ENCODE peak calls at places on chromosomes 16 and 17, in eight cellular contexts. One of them, this sample, is unnamed.

GRCh38 chr16:1206326-1206725 is 18.7 kb downstream of the TPSG1 start:
- DNase-seq in K562: no peak
- DNase-seq in stomach: no peak
- DNase-seq in tibial nerve: no peak
- DNase-seq in GM12878: no peak
- DNase-seq in A549: no peak
- DNase-seq in transverse colon: no peak
- DNase-seq in HepG2: peak
- DNase-seq in this sample: no peak

GRCh38 chr16:85338638-85338982 is 226.3 kb upstream of the CIBAR2 start:
- DNase-seq in transverse colon: no peak
- DNase-seq in tibial nerve: no peak
- DNase-seq in HepG2: no peak
- DNase-seq in stomach: no peak
- DNase-seq in K562: no peak
- DNase-seq in A549: no peak
- DNase-seq in GM12878: no peak
- DNase-seq in this sample: no peak

GRCh38 chr17:1577657-1578428 is 15.3 kb upstream of the PITPNA start:
- DNase-seq in tibial nerve: no peak
- DNase-seq in transverse colon: no peak
- DNase-seq in A549: no peak
- DNase-seq in HepG2: no peak
- DNase-seq in GM12878: no peak
- DNase-seq in K562: no peak
- DNase-seq in stomach: no peak
- DNase-seq in this sample: no peak

GRCh38 chr16:58137581-58137980 is 8.4 kb upstream of the CFAP20 start:
- DNase-seq in transverse colon: no peak
- DNase-seq in HepG2: no peak
- DNase-seq in stomach: no peak
- DNase-seq in tibial nerve: no peak
- DNase-seq in GM12878: no peak
- DNase-seq in K562: no peak
- DNase-seq in A549: no peak
- DNase-seq in this sample: no peak

GRCh38 chr16:79328327-79329162 is 272.0 kb downstream of the MAF start:
- DNase-seq in transverse colon: no peak
- DNase-seq in stomach: no peak
- DNase-seq in tibial nerve: no peak
- DNase-seq in GM12878: no peak
- DNase-seq in A549: no peak
- DNase-seq in K562: no peak
- DNase-seq in HepG2: no peak
- DNase-seq in this sample: no peak

GRCh38 chr17:75753514-75754377 is 11.2 kb downstream of the GALK1 start:
- DNase-seq in GM12878: no peak
- DNase-seq in tibial nerve: no peak
- DNase-seq in HepG2: peak
- DNase-seq in A549: no peak
- DNase-seq in stomach: peak
- DNase-seq in transverse colon: peak
- DNase-seq in K562: peak
- DNase-seq in this sample: peak

GRCh38 chr17:77140878-77141767 is at the start of gene SEC14L1:
- DNase-seq in A549: no peak
- DNase-seq in K562: no peak
- DNase-seq in HepG2: peak
- DNase-seq in transverse colon: peak
- DNase-seq in stomach: peak
- DNase-seq in tibial nerve: peak
- DNase-seq in GM12878: no peak
- DNase-seq in this sample: peak

GRCh38 chr17:3990391-3991127 is 26.3 kb upstream of the ATP2A3 start:
- DNase-seq in K562: no peak
- DNase-seq in HepG2: no peak
- DNase-seq in tibial nerve: no peak
- DNase-seq in A549: no peak
- DNase-seq in GM12878: no peak
- DNase-seq in transverse colon: peak
- DNase-seq in stomach: no peak
- DNase-seq in this sample: no peak

GRCh38 chr17:69412336-69412735 is 2.2 kb upstream of the MAP2K6 start:
- DNase-seq in stomach: no peak
- DNase-seq in GM12878: no peak
- DNase-seq in K562: no peak
- DNase-seq in tibial nerve: no peak
- DNase-seq in A549: no peak
- DNase-seq in transverse colon: no peak
- DNase-seq in HepG2: no peak
- DNase-seq in this sample: no peak
- H3K27ac ChIP-seq in stomach: no peak
- H3K27ac ChIP-seq in GM12878: no peak
- H3K27ac ChIP-seq in K562: no peak
- H3K27ac ChIP-seq in tibial nerve: no peak
- H3K27ac ChIP-seq in A549: peak
- H3K27ac ChIP-seq in transverse colon: no peak
- H3K27ac ChIP-seq in HepG2: no peak
- H3K27ac ChIP-seq in this sample: no peak

DNA sequence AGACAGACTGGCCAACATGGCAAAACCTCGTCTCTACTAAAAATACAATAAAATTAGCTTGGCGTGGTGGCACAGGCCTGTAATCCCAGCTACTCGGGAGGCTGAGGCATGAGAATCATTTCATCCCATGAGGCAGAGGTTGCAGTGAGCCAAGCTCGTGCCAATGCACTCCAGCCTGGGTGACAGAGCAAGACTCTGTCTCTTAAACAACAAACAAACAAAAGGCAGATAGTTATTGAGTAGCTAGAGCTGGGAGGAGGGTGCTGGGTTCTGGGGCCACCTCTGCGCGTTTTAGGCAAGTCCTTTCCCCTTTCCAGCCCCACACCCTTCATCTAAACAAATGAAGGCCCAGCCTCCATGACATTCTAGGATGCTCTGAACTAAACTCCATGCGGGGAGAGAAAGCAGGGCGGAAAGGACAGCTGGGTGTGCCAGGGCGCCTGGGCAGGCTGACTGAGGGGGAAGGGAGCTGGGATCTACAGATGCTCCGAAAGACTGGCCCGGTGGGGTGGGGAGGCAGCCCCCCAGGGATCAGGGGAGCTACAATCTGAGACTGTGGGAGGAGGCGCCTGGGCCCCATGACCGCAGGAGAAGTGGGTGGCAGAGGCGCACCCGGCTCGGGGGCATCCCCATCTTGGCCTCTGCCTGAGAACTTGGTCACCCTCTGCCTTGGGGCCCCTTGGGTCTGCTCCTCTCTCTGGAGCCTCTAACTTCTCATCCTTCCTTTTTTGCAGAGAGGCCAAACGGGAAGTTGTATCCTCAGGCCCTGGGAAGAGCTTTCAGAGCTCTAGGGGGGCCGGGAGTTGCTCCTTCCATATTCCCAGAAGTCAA is 904 bp downstream of the ITGAL start:
- DNase-seq in transverse colon: peak
- DNase-seq in HepG2: no peak
- DNase-seq in GM12878: no peak
- DNase-seq in tibial nerve: no peak
- DNase-seq in K562: no peak
- DNase-seq in stomach: no peak
- DNase-seq in A549: no peak
- DNase-seq in this sample: no peak
- TF ChIP-seq EP300 in transverse colon: no peak
- TF ChIP-seq EP300 in HepG2: no peak
- TF ChIP-seq EP300 in GM12878: peak
- TF ChIP-seq EP300 in tibial nerve: no peak
- TF ChIP-seq EP300 in K562: no peak
- TF ChIP-seq EP300 in stomach: no peak
- TF ChIP-seq EP300 in A549: no peak
- TF ChIP-seq EP300 in this sample: no peak

DNA sequence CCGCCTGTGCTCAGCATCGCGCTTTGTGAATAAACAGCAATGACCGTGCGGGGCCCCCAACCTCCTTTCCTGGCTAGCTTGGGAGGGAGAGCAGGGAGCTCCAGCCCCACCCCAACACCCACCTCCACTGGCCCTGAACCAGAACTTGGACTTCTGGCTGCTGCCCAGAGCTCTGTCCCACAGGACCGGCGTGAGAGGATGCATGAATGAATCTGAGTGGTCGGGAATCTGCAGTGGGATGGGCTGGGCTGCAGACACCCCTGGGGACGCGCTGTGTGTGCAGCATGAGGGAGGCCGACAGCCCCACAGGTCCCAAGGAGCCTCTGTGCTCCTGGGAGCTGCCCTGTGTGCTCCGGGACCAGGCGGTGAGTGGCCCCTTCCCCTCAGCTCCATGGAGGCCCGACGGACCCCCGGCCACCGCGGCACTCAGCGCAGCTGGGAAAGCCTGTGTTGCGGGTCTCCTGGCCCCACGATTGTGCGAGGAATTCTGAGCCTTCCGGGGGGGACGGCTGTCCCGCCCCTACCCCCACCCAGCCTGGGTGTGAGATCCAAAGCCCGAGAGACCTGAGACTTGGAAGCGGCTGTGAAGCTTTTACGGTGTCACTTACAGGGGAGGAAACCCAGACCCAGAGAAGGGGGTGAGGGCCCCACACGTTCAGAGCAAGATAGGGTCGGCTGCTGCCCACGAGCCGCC is 5.5 kb downstream of the PIEZO1 start:
- DNase-seq in stomach: no peak
- DNase-seq in GM12878: no peak
- DNase-seq in HepG2: no peak
- DNase-seq in tibial nerve: no peak
- DNase-seq in K562: peak
- DNase-seq in A549: no peak
- DNase-seq in transverse colon: no peak
- DNase-seq in this sample: peak
- H3K27ac ChIP-seq in stomach: peak
- H3K27ac ChIP-seq in GM12878: no peak
- H3K27ac ChIP-seq in HepG2: peak
- H3K27ac ChIP-seq in tibial nerve: peak
- H3K27ac ChIP-seq in K562: peak
- H3K27ac ChIP-seq in A549: peak
- H3K27ac ChIP-seq in transverse colon: peak
- H3K27ac ChIP-seq in this sample: no peak

DNA sequence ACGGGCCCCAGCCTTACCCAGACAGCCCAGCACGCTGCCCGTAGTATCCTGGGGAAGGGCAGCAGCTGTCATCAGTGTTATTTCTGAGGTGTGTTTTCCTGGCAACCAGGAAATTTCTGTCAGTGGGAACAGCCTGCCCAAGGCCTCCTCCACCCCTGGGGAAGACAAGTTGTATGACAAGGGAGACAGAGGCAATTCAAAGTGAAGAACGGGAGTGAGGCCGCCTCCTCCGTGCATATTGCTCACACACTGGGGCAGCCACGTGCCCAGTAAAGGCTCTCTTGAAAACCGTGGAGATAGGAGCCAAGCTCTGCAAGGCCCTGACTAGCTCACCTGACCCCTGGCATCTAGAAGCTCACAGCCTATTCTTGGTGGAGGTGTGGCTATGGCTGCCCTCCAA is 57.6 kb downstream of the RAI1 start:
- DNase-seq in transverse colon: peak
- DNase-seq in K562: no peak
- DNase-seq in A549: no peak
- DNase-seq in tibial nerve: no peak
- DNase-seq in HepG2: no peak
- DNase-seq in stomach: no peak
- DNase-seq in GM12878: no peak
- DNase-seq in this sample: no peak
- TF ChIP-seq EP300 in transverse colon: no peak
- TF ChIP-seq EP300 in K562: no peak
- TF ChIP-seq EP300 in A549: no peak
- TF ChIP-seq EP300 in tibial nerve: no peak
- TF ChIP-seq EP300 in HepG2: no peak
- TF ChIP-seq EP300 in stomach: no peak
- TF ChIP-seq EP300 in GM12878: no peak
- TF ChIP-seq EP300 in this sample: no peak

GRCh38 chr17:57373071-57373470 is 116.7 kb downstream of the MSI2 start:
- DNase-seq in HepG2: peak
- DNase-seq in A549: no peak
- DNase-seq in transverse colon: no peak
- DNase-seq in GM12878: no peak
- DNase-seq in tibial nerve: no peak
- DNase-seq in K562: no peak
- DNase-seq in stomach: no peak
- DNase-seq in this sample: no peak
- H3K27ac ChIP-seq in HepG2: peak
- H3K27ac ChIP-seq in A549: peak
- H3K27ac ChIP-seq in transverse colon: no peak
- H3K27ac ChIP-seq in GM12878: no peak
- H3K27ac ChIP-seq in tibial nerve: no peak
- H3K27ac ChIP-seq in K562: no peak
- H3K27ac ChIP-seq in stomach: no peak
- H3K27ac ChIP-seq in this sample: no peak

GRCh38 chr17:53950858-53951250 is 128.1 kb downstream of the KIF2B start:
- DNase-seq in GM12878: no peak
- DNase-seq in stomach: no peak
- DNase-seq in HepG2: no peak
- DNase-seq in transverse colon: no peak
- DNase-seq in K562: no peak
- DNase-seq in tibial nerve: no peak
- DNase-seq in A549: no peak
- DNase-seq in this sample: no peak

GRCh38 chr17:53948323-53948722 is 125.6 kb downstream of the KIF2B start:
- DNase-seq in HepG2: no peak
- DNase-seq in tibial nerve: no peak
- DNase-seq in transverse colon: no peak
- DNase-seq in A549: no peak
- DNase-seq in K562: no peak
- DNase-seq in GM12878: no peak
- DNase-seq in stomach: no peak
- DNase-seq in this sample: no peak

GRCh38 chr17:53949473-53950090 is 126.9 kb downstream of the KIF2B start:
- DNase-seq in transverse colon: no peak
- DNase-seq in stomach: no peak
- DNase-seq in GM12878: no peak
- DNase-seq in HepG2: no peak
- DNase-seq in A549: no peak
- DNase-seq in tibial nerve: no peak
- DNase-seq in K562: no peak
- DNase-seq in this sample: no peak

DNA sequence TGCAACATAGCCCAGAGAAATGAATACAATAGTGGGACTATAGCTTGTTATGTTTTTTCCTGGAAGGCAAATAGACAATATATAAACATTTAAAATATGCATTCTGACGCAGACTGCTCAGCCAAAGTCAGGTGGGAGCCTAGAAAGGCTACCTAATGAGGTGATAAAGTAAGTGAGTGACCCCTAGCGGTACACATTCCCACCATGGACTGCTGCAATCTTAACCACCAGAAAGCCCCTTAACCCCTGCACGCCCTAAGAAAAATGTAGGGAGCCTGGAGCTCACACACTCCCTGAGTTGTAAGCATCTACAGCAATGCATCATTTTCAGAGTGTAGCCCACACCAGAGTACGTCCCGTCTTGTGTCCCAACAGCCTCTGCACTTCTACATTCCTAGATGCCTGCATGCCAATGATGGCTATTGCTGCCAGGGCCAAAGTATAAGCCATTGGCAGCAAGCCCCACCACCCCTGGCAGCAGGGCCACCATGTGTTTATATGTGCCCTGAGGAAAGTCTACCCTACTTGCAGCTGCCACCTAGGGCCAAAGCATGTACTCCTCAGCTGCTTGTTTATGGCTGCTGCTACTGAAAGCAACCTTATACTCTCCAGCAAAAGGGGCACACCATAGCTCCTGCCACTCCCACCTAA is 127.6 kb downstream of the KIF2B start:
- DNase-seq in transverse colon: no peak
- DNase-seq in GM12878: no peak
- DNase-seq in tibial nerve: no peak
- DNase-seq in K562: peak
- DNase-seq in HepG2: peak
- DNase-seq in A549: no peak
- DNase-seq in stomach: no peak
- DNase-seq in this sample: no peak
- TF ChIP-seq EP300 in transverse colon: no peak
- TF ChIP-seq EP300 in GM12878: no peak
- TF ChIP-seq EP300 in tibial nerve: no peak
- TF ChIP-seq EP300 in K562: no peak
- TF ChIP-seq EP300 in HepG2: no peak
- TF ChIP-seq EP300 in A549: no peak
- TF ChIP-seq EP300 in stomach: no peak
- TF ChIP-seq EP300 in this sample: no peak

This sample was measured in ovary.